ENCODE peak calls at places on chromosome 16, in ten cellular contexts. A is sigmoid colon, J is endothelial cell of umbilical vein, H is SK-N-SH, N is HCT116, E is GM12891, S is transverse colon, U is GM12878, G is H1, B is breast epithelium. D is an unnamed sample.

GRCh38 chr16:35629001-35629400 is 2169.6 kb downstream of the TP53TG3F start:
- DNase-seq in H (no peak), J (no peak), G (no peak), S (no peak), N (no peak), A (no peak), E (no peak), U (no peak), B (no peak), D (no peak)

GRCh38 chr16:71358464-71359031 is at the start of gene CALB2:
- DNase-seq in J (peak), S (peak), A (peak), H (peak), U (no peak), N (no peak), B (peak), E (peak), G (peak), D (peak)

GRCh38 chr16:84532855-84533486 is 28.5 kb upstream of the MEAK7 start:
- DNase-seq in J (peak), A (no peak), U (no peak), B (no peak), N (no peak), H (no peak), S (no peak), G (no peak), E (no peak), D (no peak)

GRCh38 chr16:89422527-89422904 is 67.8 kb downstream of the ANKRD11 start:
- DNase-seq in A (no peak), S (no peak), J (peak), E (peak), N (no peak), G (no peak), B (no peak), U (peak), H (no peak), D (peak)

GRCh38 chr16:29306953-29307597 is 99.4 kb downstream of the NPIPB11 start:
- DNase-seq in S (no peak), B (no peak), G (no peak), E (no peak), H (no peak), N (no peak), J (no peak), A (peak), U (no peak), D (no peak)

GRCh38 chr16:22890976-22891375 is 77.0 kb downstream of the HS3ST2 start:
- DNase-seq in B (no peak), S (no peak), U (no peak), N (no peak), G (no peak), H (no peak), E (no peak), A (no peak), J (no peak), D (no peak)

GRCh38 chr16:50445603-50446250 is 76.9 kb upstream of the BRD7 start:
- DNase-seq in S (no peak), H (no peak), E (no peak), B (no peak), J (no peak), G (no peak), A (no peak), N (no peak), U (no peak), D (no peak)

GRCh38 chr16:3004319-3004718 is 8.4 kb upstream of the CLDN9 start:
- DNase-seq in S (no peak), A (no peak), E (no peak), G (no peak), U (no peak), B (no peak), N (no peak), J (no peak), H (no peak), D (no peak)

GRCh38 chr16:66416136-66416535 is 11.0 kb upstream of the BEAN1 start:
- DNase-seq in A (no peak), H (no peak), G (no peak), U (no peak), E (no peak), N (no peak), S (no peak), J (no peak), B (no peak), D (no peak)

GRCh38 chr16:81431554-81432353 is 12.9 kb upstream of the CMIP start:
- DNase-seq in B (no peak), G (no peak), E (no peak), A (peak), J (no peak), N (no peak), S (no peak), H (no peak), U (no peak), D (no peak)

GRCh38 chr16:11094075-11094593 is 149.8 kb downstream of the CLEC16A start:
- DNase-seq in U (peak), A (peak), J (no peak), G (no peak), S (peak), N (peak), B (no peak), E (peak), H (no peak), D (peak)

DNA sequence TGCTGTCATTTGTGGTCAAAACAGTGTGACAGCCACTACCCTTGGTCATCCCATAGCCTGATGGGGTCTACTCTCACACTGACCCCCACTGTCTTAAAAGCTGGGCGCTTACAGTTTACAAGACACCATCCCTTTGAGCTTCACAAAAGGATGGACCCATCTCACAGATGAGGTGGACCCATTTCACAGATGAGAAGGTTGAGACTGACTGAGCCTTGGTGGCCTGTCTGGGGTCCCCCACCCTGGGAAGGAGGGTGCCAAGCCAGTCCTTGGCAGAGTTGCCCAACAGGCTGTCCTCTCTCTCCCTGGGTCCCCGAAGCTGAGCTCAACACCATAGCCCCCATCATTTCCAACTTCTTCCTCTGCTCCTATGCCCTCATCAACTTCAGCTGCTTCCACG is 17.1 kb downstream of the SLC12A3 start:
- DNase-seq in G (no peak), J (no peak), U (no peak), H (no peak), E (no peak), B (no peak), A (no peak), S (no peak), N (no peak), D (no peak)
- TF ChIP-seq POLR2AphosphoS5 in G (no peak), J (no peak), U (no peak), H (no peak), E (no peak), B (no peak), A (no peak), S (no peak), N (no peak), D (no peak)

GRCh38 chr16:9040766-9041430 is 50.5 kb upstream of the HAPSTR1 start:
- DNase-seq in E (no peak), S (no peak), H (no peak), G (no peak), B (no peak), J (no peak), A (no peak), N (no peak), U (no peak), D (no peak)

GRCh38 chr16:9046667-9047055 is 44.8 kb upstream of the HAPSTR1 start:
- DNase-seq in E (no peak), S (no peak), U (no peak), J (no peak), B (no peak), G (no peak), H (no peak), A (no peak), N (no peak), D (no peak)

GRCh38 chr16:9039208-9039607 is 52.2 kb upstream of the HAPSTR1 start:
- DNase-seq in B (no peak), J (no peak), S (no peak), E (no peak), A (no peak), N (no peak), H (no peak), U (no peak), G (no peak), D (no peak)

GRCh38 chr16:9042943-9043680 is 48.3 kb upstream of the HAPSTR1 start:
- DNase-seq in H (no peak), A (no peak), B (no peak), S (no peak), J (no peak), U (no peak), G (no peak), N (no peak), E (no peak), D (no peak)

DNA sequence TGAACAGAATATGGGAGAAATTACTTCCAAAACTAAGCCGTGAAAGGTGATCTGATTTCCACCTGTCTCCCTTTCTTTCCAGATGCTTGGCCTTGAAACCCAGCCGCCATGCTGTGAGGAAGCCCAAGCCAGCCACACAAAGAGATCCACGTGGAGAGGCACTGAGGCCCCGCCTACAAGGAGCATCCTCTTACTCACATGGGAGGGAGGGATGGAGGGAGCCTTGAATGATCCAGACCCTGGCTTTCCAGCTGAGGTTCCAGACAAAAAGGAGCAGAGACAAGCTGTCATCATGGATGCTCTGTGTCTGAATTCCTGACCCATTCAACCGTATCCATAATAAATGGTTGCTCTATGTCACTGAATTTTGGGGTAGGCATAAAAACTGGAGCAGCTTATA is 48.9 kb upstream of the HAPSTR1 start:
- DNase-seq in G (no peak), E (no peak), U (no peak), H (no peak), A (no peak), S (no peak), N (no peak), B (no peak), J (no peak), D (no peak)
- TF ChIP-seq POLR2AphosphoS5 in G (no peak), E (no peak), U (no peak), H (no peak), A (no peak), S (no peak), N (no peak), B (no peak), J (no peak), D (no peak)

DNA sequence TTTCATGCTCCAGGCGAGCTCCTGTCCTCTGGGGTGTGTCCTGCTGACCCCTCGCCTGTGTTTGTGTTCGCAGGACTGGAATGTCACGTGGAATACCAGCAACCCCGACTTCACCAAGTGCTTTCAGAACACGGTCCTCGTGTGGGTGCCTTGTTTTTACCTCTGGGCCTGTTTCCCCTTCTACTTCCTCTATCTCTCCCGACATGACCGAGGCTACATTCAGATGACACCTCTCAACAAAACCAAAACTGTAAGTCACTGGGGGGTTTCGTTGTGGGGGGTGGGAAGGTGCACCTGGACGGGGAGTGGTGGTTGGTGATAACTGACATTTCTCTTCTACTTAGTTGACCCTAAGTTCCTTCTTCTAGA is 58.3 kb downstream of the ABCC1 start:
- DNase-seq in G (no peak), B (no peak), N (no peak), H (no peak), S (peak), J (no peak), E (peak), A (no peak), U (peak), D (peak)
- TF ChIP-seq POLR2AphosphoS5 in G (no peak), B (no peak), N (no peak), H (no peak), S (no peak), J (no peak), E (no peak), A (no peak), U (peak), D (no peak)

GRCh38 chr16:46972429-46972970 is 974 bp downstream of the DNAJA2 start:
- DNase-seq in B (peak), S (no peak), H (peak), E (peak), A (no peak), U (no peak), J (peak), G (no peak), N (no peak), D (no peak)
- TF ChIP-seq POLR2AphosphoS5 in B (no peak), S (peak), H (no peak), E (no peak), A (no peak), U (no peak), J (no peak), G (peak), N (peak), D (no peak)

D was measured in GM12892.